ENCODE peak calls at places on chromosomes 3 and 15, in seven cellular contexts. D is GM12865, G is DND-41, I is transverse colon, P is Caco-2, N is choroid plexus epithelial cell, R is MM.1S. O is an unnamed sample.

GRCh38 chr3:183491109-183491922 is 62.9 kb upstream of the MCF2L2 start:
- DNase-seq in D (no peak), G (no peak), I (no peak), P (no peak), N (no peak), R (no peak), O (no peak)

GRCh38 chr3:124587053-124587408 is 143.2 kb upstream of the UMPS start:
- DNase-seq in D (no peak), G (no peak), I (no peak), P (peak; percentile 79), N (no peak), R (no peak), O (peak; percentile 8)

GRCh38 chr15:67010898-67011619 is 54.3 kb upstream of the SMAD3 start:
- DNase-seq in D (no peak), G (no peak), I (no peak), P (no peak), N (peak; percentile 55), R (no peak), O (no peak)

GRCh38 chr3:141876891-141877561 is 583 bp downstream of the ATP1B3 start:
- DNase-seq in D (peak; percentile 64), G (peak; percentile 59), I (peak; percentile 65), P (peak; percentile 67), N (peak; percentile 48), R (peak; percentile 46), O (peak; percentile 50)

GRCh38 chr15:66906660-66907059 is 158.7 kb upstream of the SMAD3 start:
- DNase-seq in D (no peak), G (no peak), I (no peak), P (no peak), N (no peak), R (no peak), O (no peak)

GRCh38 chr3:126414961-126415660 is 20.4 kb downstream of the CFAP100 start:
- DNase-seq in D (no peak), G (no peak), I (no peak), P (no peak), N (no peak), R (no peak), O (no peak)

GRCh38 chr15:48641416-48641815 is 4.1 kb downstream of the FBN1 start:
- DNase-seq in D (peak; percentile 63), G (no peak), I (no peak), P (no peak), N (peak; percentile 75), R (peak; percentile 48), O (no peak)

GRCh38 chr15:56732135-56732880 is 1.0 kb downstream of the ZNF280D start:
- DNase-seq in D (peak; percentile 36), G (peak; percentile 53), I (peak; percentile 12), P (peak; percentile 11), N (peak; percentile 80), R (peak; percentile 35), O (peak; percentile 2)

GRCh38 chr3:184737641-184738518 is 26.0 kb upstream of the MAGEF1 start:
- DNase-seq in D (no peak), G (no peak), I (no peak), P (no peak), N (peak; percentile 67), R (no peak), O (no peak)

GRCh38 chr15:69090197-69090948 is 70.1 kb upstream of the GLCE start:
- DNase-seq in D (no peak), G (no peak), I (no peak), P (no peak), N (peak; percentile 78), R (no peak), O (no peak)

GRCh38 chr3:110900583-110900982 is 171.0 kb upstream of the NECTIN3 start:
- DNase-seq in D (no peak), G (no peak), I (no peak), P (no peak), N (peak; percentile 52), R (no peak), O (no peak)

GRCh38 chr3:136778865-136779264 is 26.7 kb upstream of the STAG1 start:
- DNase-seq in D (no peak), G (no peak), I (no peak), P (peak; percentile 47), N (peak; percentile 42), R (no peak), O (no peak)

GRCh38 chr3:120420360-120420759 is 30.4 kb downstream of the FSTL1 start:
- DNase-seq in D (no peak), G (no peak), I (no peak), P (no peak), N (no peak), R (no peak), O (no peak)

GRCh38 chr3:120417272-120417911 is 33.4 kb downstream of the FSTL1 start:
- DNase-seq in D (peak; percentile 96), G (peak; percentile 88), I (peak; percentile 96), P (peak; percentile 94), N (peak; percentile 99), R (peak; percentile 96), O (peak; percentile 92)

GRCh38 chr3:120418446-120418845 is 32.3 kb downstream of the FSTL1 start:
- DNase-seq in D (no peak), G (no peak), I (no peak), P (no peak), N (no peak), R (no peak), O (no peak)

GRCh38 chr3:120419797-120420196 is 31.0 kb downstream of the FSTL1 start:
- DNase-seq in D (no peak), G (no peak), I (no peak), P (no peak), N (no peak), R (no peak), O (no peak)

DNA sequence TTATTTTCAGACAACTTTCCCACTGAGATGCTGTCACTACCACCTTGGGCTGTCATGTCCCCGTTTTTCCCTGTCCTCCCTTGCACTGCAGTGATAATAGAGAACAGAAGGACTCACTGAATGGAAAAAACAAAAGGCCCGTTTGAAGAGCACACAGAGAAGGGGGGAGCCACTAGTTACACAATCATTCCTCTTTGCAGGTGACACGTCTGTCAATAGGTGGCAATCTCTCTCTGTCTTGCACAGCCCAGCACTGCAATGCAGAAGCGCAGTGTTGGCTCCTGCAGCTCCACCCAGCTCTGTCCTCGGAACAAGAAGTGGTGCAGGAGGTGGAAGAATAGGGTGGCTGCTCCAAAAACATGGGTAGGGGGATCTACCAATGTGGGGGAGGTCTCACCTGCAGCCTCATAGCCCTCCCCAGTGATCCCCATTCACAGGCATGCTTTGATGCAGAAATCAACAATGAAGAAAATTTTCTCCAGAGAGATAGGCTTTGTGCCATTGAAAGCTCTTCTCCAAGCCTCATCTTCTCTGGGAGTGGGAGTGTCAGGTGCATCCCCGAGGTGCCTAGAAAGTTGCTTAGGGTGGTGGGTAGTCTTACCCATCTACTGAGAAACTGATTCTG is 31.8 kb downstream of the FSTL1 start:
- DNase-seq in D (peak; percentile 69), G (peak; percentile 10), I (peak; percentile 63), P (peak; percentile 72), N (peak; percentile 63), R (peak; percentile 72), O (peak; percentile 38)
- TF ChIP-seq CTCF in D (peak; percentile 66), G (peak; percentile 56), I (peak; percentile 41), P (peak; percentile 58), N (peak; percentile 45), R (peak; percentile 84), O (no peak)

DNA sequence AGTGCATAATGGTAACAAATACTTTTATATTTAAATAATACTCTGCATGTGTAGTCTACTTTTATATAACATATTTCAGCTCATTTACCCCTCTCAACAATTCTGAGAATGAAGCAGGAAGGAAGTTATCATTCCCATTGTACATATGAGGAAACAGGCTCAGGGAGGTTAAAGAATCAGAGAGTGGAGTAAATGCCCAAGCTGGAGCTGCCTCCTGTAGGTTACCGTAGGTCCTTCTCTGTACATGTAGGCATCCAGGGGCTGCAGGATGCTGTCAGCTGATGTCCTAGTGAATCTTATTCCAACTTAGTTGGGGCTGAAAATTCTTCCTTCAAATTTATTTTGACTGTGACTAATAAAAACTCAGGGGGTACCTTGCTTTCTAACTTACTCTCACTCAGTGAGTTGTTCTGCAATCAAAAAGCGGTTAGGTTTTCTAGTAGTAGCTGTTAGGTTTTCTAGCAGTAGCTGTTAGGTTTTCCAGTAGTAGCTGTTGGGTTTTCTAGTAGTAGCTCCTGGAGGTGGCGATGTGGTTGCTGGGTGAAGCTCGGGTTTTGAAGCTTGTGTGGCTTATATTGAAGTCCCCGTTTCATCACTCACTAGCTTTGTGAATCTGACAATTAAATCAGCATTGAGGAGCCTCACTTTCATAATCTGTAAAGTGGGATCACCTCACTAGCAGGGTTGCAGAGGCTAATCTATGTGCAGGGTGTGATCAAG is 357.0 kb downstream of the NR2F2 start:
- DNase-seq in D (no peak), G (no peak), I (no peak), P (no peak), N (no peak), R (no peak), O (no peak)
- TF ChIP-seq CTCF in D (no peak), G (no peak), I (no peak), P (no peak), N (no peak), R (no peak), O (no peak)

DNA sequence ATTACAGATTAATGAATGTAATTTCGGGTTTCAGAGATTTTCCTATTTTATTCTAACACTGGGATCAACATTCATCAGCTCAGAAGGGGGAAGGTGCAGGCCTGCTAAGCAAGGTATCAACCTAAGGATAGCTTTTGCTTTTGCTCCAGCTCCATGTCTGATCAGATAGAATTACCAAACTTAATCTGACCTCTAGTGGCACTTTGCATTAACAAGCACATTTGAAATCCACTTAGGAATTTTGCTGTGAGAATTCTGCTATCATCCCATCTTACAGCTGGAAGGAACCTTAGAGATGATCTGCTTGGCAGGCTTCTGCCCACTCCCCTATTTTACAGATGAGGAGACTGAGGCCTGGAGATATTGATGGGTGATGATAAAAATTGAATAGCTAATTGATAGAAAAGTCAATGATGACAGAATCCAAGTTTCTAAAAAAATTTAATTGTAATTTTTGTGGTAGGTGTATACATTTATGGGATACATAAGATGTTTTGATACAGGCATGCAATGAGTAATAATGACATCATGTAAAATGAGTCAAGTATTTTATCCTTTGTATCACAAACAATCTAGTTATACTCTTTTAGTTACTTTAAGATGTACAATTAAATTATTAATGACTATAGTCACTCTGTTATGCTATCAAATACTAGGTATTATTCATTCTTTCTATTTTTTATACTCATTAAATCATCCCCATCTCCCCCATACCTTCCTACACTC is 209.2 kb upstream of the ZPLD1 start:
- DNase-seq in D (peak; percentile 68), G (no peak), I (no peak), P (peak; percentile 51), N (peak; percentile 92), R (peak; percentile 64), O (no peak)
- TF ChIP-seq CTCF in D (peak; percentile 57), G (peak; percentile 54), I (peak; percentile 79), P (peak; percentile 52), N (peak; percentile 63), R (peak; percentile 70), O (peak; percentile 46)

DNA sequence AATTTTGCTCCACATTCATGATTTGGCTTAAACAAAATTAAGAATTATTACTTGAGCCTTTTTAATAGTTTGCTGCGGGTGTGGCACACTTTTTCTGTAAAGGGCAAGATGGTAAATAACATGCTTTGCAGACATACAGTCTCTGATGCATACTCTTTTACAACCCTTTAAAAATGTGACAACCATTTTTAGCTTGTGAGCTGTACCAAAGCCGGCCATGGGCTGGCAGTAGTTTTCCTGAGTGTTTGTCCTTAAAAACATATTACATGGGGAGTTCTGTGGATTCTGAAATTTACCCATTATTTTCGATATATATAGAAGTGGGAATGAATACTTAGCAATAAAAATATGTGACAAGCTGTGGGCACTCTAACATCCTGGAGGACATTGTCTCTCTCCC is 163.4 kb downstream of the FNDC3B start:
- DNase-seq in D (no peak), G (no peak), I (no peak), P (no peak), N (no peak), R (no peak), O (no peak)
- TF ChIP-seq CTCF in D (no peak), G (no peak), I (no peak), P (no peak), N (peak; percentile 10), R (no peak), O (no peak)

O was measured in endothelial cell.